ENCODE peak calls at places on chromosomes 3 and 15, in seven cellular contexts. E is psoas muscle, Z is dorsolateral prefrontal cortex, H is Caco-2, V is retinal pigment epithelial cell, C is A549, P is neural progenitor cell. U is an unnamed sample.

GRCh38 chr15:90035835-90036220 is 34.7 kb downstream of the ZNF710 start:
- DNase-seq in E (peak; percentile 27), Z (no peak), H (no peak), V (no peak), C (no peak), P (no peak), U (no peak)

GRCh38 chr3:67654832-67655152 is 380 bp upstream of the SUCLG2 start:
- DNase-seq in E (no peak), Z (no peak), H (no peak), V (no peak), C (no peak), P (no peak), U (no peak)

GRCh38 chr3:38644016-38644661 is 5.3 kb downstream of the SCN5A start:
- DNase-seq in E (no peak), Z (no peak), H (no peak), V (no peak), C (no peak), P (no peak), U (no peak)

GRCh38 chr15:52095597-52096262 is 16.8 kb downstream of the BCL2L10 start:
- DNase-seq in E (no peak), Z (no peak), H (no peak), V (peak; percentile 42), C (peak; percentile 28), P (no peak), U (no peak)

GRCh38 chr3:9400626-9401025 is 3.2 kb downstream of the SETD5 start:
- DNase-seq in E (no peak), Z (no peak), H (no peak), V (no peak), C (no peak), P (peak; percentile 51), U (no peak)

GRCh38 chr3:134377896-134378295 is 3.6 kb upstream of the AMOTL2 start:
- DNase-seq in E (no peak), Z (no peak), H (no peak), V (no peak), C (no peak), P (peak; percentile 41), U (no peak)

GRCh38 chr3:177201707-177202397 is 4.6 kb upstream of the TBL1XR1 start:
- DNase-seq in E (no peak), Z (no peak), H (no peak), V (no peak), C (no peak), P (no peak), U (no peak)

GRCh38 chr3:166734734-166735133 is 645.4 kb downstream of the ZBBX start:
- DNase-seq in E (no peak), Z (no peak), H (no peak), V (no peak), C (no peak), P (no peak), U (no peak)

GRCh38 chr3:182212479-182213076 is 500.9 kb downstream of the SOX2 start:
- DNase-seq in E (peak; percentile 17), Z (no peak), H (peak; percentile 93), V (peak; percentile 86), C (peak; percentile 57), P (no peak), U (peak; percentile 99)

GRCh38 chr15:67036775-67037555 is 28.4 kb upstream of the SMAD3 start:
- DNase-seq in E (no peak), Z (no peak), H (no peak), V (no peak), C (no peak), P (no peak), U (no peak)

GRCh38 chr3:78204977-78205376 is 1165.1 kb downstream of the ROBO2 start:
- DNase-seq in E (no peak), Z (no peak), H (no peak), V (peak; percentile 79), C (no peak), P (peak; percentile 44), U (peak; percentile 14)

GRCh38 chr3:129824926-129825541 is 68.5 kb downstream of the TMCC1 start:
- DNase-seq in E (no peak), Z (no peak), H (peak; percentile 47), V (peak; percentile 12), C (peak; percentile 32), P (peak; percentile 78), U (peak; percentile 4)

GRCh38 chr3:172461530-172462138 is 13.4 kb upstream of the GHSR start:
- DNase-seq in E (no peak), Z (no peak), H (no peak), V (no peak), C (peak; percentile 43), P (peak; percentile 42), U (no peak)

GRCh38 chr3:196557236-196557635 is 11.1 kb downstream of the WDR53 start:
- DNase-seq in E (no peak), Z (no peak), H (no peak), V (no peak), C (no peak), P (no peak), U (no peak)

GRCh38 chr15:52162260-52162659 is 28.9 kb downstream of the GNB5 start:
- DNase-seq in E (no peak), Z (no peak), H (no peak), V (no peak), C (no peak), P (no peak), U (no peak)

GRCh38 chr3:86149054-86149453 is 841.9 kb downstream of the VGLL3 start:
- DNase-seq in E (no peak), Z (no peak), H (no peak), V (no peak), C (no peak), P (no peak), U (no peak)

GRCh38 chr15:68204776-68205557 is at the start of gene CALML4:
- DNase-seq in E (peak; percentile 64), Z (no peak), H (peak; percentile 86), V (peak; percentile 26), C (no peak), P (no peak), U (no peak)

GRCh38 chr15:39230205-39230916 is 350.5 kb upstream of the THBS1 start:
- DNase-seq in E (no peak), Z (no peak), H (no peak), V (no peak), C (no peak), P (no peak), U (no peak)

GRCh38 chr3:195904364-195904763 is 4.0 kb downstream of the TNK2 start:
- DNase-seq in E (no peak), Z (no peak), H (no peak), V (no peak), C (no peak), P (no peak), U (no peak)

GRCh38 chr3:159627634-159628033 is 361.0 kb upstream of the IL12A start:
- DNase-seq in E (no peak), Z (no peak), H (no peak), V (no peak), C (no peak), P (no peak), U (no peak)

GRCh38 chr3:155407971-155408370 is 114.5 kb upstream of the STRIT1 start:
- DNase-seq in E (no peak), Z (no peak), H (no peak), V (no peak), C (no peak), P (no peak), U (no peak)

GRCh38 chr3:147394168-147394941 is 12.0 kb downstream of the ZIC4 start:
- DNase-seq in E (no peak), Z (no peak), H (no peak), V (no peak), C (no peak), P (peak; percentile 64), U (no peak)

GRCh38 chr15:77171568-77171967 is 100.7 kb upstream of the TSPAN3 start:
- DNase-seq in E (no peak), Z (no peak), H (no peak), V (no peak), C (no peak), P (no peak), U (no peak)
- TF ChIP-seq CTCF in E (no peak), Z (no peak), H (no peak), V (no peak), C (no peak), P (no peak), U (no peak)

GRCh38 chr3:152193673-152194267 is 75.0 kb upstream of the MBNL1 start:
- DNase-seq in E (no peak), Z (no peak), H (no peak), V (no peak), C (no peak), P (no peak), U (no peak)

GRCh38 chr3:152192050-152192449 is 76.7 kb upstream of the MBNL1 start:
- DNase-seq in E (no peak), Z (no peak), H (no peak), V (no peak), C (no peak), P (no peak), U (no peak)

GRCh38 chr3:152190636-152191183 is 78.0 kb upstream of the MBNL1 start:
- DNase-seq in E (no peak), Z (no peak), H (no peak), V (no peak), C (no peak), P (no peak), U (no peak)

GRCh38 chr3:152195206-152195605 is 73.5 kb upstream of the MBNL1 start:
- DNase-seq in E (no peak), Z (no peak), H (no peak), V (no peak), C (no peak), P (no peak), U (no peak)

GRCh38 chr3:152192936-152193672 is 75.6 kb upstream of the MBNL1 start:
- DNase-seq in E (no peak), Z (no peak), H (no peak), V (no peak), C (no peak), P (no peak), U (no peak)
- H3K4me3 ChIP-seq in E (peak overlapping the region; percentile 16), Z (no peak overlapping the region), H (no peak overlapping the region), V (no peak overlapping the region), C (peak overlapping the region; percentile 43), P (no peak overlapping the region), U (no peak overlapping the region)

GRCh38 chr3:163058190-163058854 is 1561.7 kb downstream of the OTOL1 start:
- DNase-seq in E (peak; percentile 17), Z (no peak), H (no peak), V (no peak), C (no peak), P (no peak), U (no peak)

DNA sequence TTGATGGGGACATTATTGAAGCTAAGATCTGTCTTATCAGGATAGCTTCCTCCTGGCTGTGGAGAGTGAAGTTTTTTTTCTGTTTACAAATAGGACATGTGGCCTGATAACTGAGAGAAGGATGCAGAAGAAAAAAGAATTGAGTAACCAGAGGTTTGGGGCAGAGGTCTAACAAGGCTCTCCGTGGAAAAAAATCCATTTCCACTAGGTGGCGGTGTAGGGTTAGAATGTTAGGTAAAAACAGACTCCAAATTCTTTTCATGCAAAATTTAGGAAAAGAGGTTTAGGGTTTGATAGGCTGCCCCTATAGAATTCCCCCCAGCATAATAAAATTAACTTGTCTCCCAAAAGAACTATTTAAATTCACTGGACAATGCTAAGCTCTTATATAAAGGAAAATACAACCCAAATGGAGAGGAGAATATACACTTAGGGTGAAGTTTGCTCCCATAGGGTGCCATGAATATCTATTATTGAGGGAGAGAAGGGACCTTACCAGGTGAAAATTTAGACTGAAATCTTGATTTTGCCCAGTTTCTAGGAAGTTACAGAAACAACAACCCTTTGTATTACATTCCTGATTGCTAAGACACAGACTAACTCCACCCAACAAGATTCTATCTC is 1560.4 kb downstream of the OTOL1 start:
- DNase-seq in E (no peak), Z (no peak), H (no peak), V (no peak), C (peak; percentile 36), P (peak; percentile 68), U (no peak)
- TF ChIP-seq CTCF in E (peak; percentile 40), Z (peak; percentile 53), H (peak; percentile 61), V (peak; percentile 74), C (peak; percentile 65), P (peak; percentile 76), U (peak; percentile 60)

GRCh38 chr3:100868894-100869293 is 124.3 kb downstream of the ABI3BP start:
- DNase-seq in E (no peak), Z (no peak), H (no peak), V (no peak), C (no peak), P (no peak), U (no peak)
- H3K4me3 ChIP-seq in E (no peak overlapping the region), Z (no peak overlapping the region), H (no peak overlapping the region), V (no peak overlapping the region), C (no peak overlapping the region), P (no peak overlapping the region), U (no peak overlapping the region)